ENCODE peak calls at places on chromosomes 7 and 10, in four cellular contexts. Z is HCT116, W is ovary, F is colonic mucosa. S is an unnamed sample.

GRCh38 chr7:68720722-68721121 is 877.6 kb upstream of the AUTS2 start:
- DNase-seq in W (no peak), F (no peak), Z (no peak), S (no peak)

GRCh38 chr10:119634219-119634544 is 17.0 kb upstream of the BAG3 start:
- DNase-seq in Z (no peak), W (no peak), F (no peak), S (peak; percentile 47)

GRCh38 chr7:141071260-141071854 is 2.5 kb upstream of the TMEM178B start:
- DNase-seq in W (peak; percentile 23), F (no peak), Z (peak; percentile 4), S (peak; percentile 64)

GRCh38 chr10:81018898-81019890 is 481.5 kb downstream of the SH2D4B start:
- DNase-seq in Z (peak; percentile 31), F (no peak), W (no peak), S (peak; percentile 46)

GRCh38 chr10:129550111-129550510 is 83.1 kb downstream of the MGMT start:
- DNase-seq in F (no peak), W (no peak), Z (no peak), S (no peak)

GRCh38 chr7:1463685-1464223 is 4.5 kb upstream of the MICALL2 start:
- DNase-seq in F (peak; percentile 46), Z (no peak), W (no peak), S (no peak)

GRCh38 chr10:52644678-52645434 is 127.7 kb downstream of the MBL2 start:
- DNase-seq in W (no peak), F (peak; percentile 55), Z (peak; percentile 51), S (peak; percentile 63)

GRCh38 chr10:87816842-87817178 is 1.2 kb downstream of the ATAD1 start:
- DNase-seq in W (no peak), F (no peak), Z (no peak), S (no peak)

GRCh38 chr10:95835149-95835860 is 72.5 kb upstream of the CC2D2B start:
- DNase-seq in W (no peak), F (no peak), Z (no peak), S (no peak)

GRCh38 chr10:91953600-91954140 is 30.1 kb downstream of the BTAF1 start:
- DNase-seq in Z (no peak), F (no peak), W (no peak), S (no peak)

GRCh38 chr7:128937647-128938523 is at the start of gene IRF5:
- DNase-seq in F (peak; percentile 74), W (no peak), Z (peak; percentile 15), S (no peak)

GRCh38 chr7:132666786-132667185 is 90.5 kb upstream of the PLXNA4 start:
- DNase-seq in F (no peak), W (no peak), Z (no peak), S (no peak)

GRCh38 chr7:10100572-10100971 is 873.1 kb upstream of the PHF14 start:
- DNase-seq in F (no peak), Z (no peak), W (no peak), S (no peak)

GRCh38 chr10:98295907-98296306 is 27.9 kb upstream of the LOXL4 start:
- DNase-seq in Z (no peak), F (no peak), W (no peak), S (no peak)

GRCh38 chr7:121301441-121302213 is 27.2 kb upstream of the WNT16 start:
- DNase-seq in W (no peak), Z (no peak), F (no peak), S (no peak)

GRCh38 chr10:13644866-13645265 is 58.1 kb downstream of the PRPF18 start:
- DNase-seq in Z (no peak), W (no peak), F (no peak), S (no peak)

GRCh38 chr10:77618117-77618516 is 19.5 kb downstream of the KCNMA1 start:
- DNase-seq in F (no peak), Z (no peak), W (no peak), S (no peak)

GRCh38 chr10:113665806-113666354 is 2.0 kb upstream of the NRAP start:
- DNase-seq in W (no peak), Z (no peak), F (no peak), S (peak; percentile 41)

GRCh38 chr10:80542053-80542452 is 4.4 kb downstream of the SH2D4B start:
- DNase-seq in F (no peak), W (no peak), Z (no peak), S (no peak)

GRCh38 chr7:29957921-29958320 is 31.7 kb downstream of the SCRN1 start:
- DNase-seq in W (no peak), F (no peak), Z (no peak), S (no peak)

GRCh38 chr7:132720835-132721234 is 144.6 kb upstream of the PLXNA4 start:
- DNase-seq in F (no peak), W (no peak), Z (no peak), S (no peak)

GRCh38 chr7:68309806-68310205 is 1288.5 kb upstream of the AUTS2 start:
- DNase-seq in Z (no peak), F (no peak), W (no peak), S (no peak)

GRCh38 chr7:79157281-79157680 is 296.2 kb downstream of the MAGI2 start:
- DNase-seq in F (no peak), Z (no peak), W (no peak), S (no peak)

GRCh38 chr10:124626759-124627380 is 117.3 kb downstream of the FAM53B start:
- DNase-seq in Z (no peak), F (peak; percentile 85), W (no peak), S (no peak)

GRCh38 chr7:86913709-86914108 is 145.7 kb downstream of the ELAPOR2 start:
- DNase-seq in F (no peak), W (no peak), Z (no peak), S (no peak)

GRCh38 chr10:20256969-20257368 is 440.7 kb downstream of the PLXDC2 start:
- DNase-seq in F (no peak), W (no peak), Z (no peak), S (no peak)

GRCh38 chr7:98283127-98283886 is 1.8 kb downstream of the BRI3 start:
- DNase-seq in Z (no peak), W (no peak), F (peak; percentile 79), S (no peak)

GRCh38 chr7:151046603-151047573 is 1.4 kb upstream of the ASIC3 start:
- DNase-seq in Z (no peak), W (no peak), F (peak; percentile 31), S (no peak)

GRCh38 chr10:9297580-9297979 is 1243.1 kb downstream of the GATA3 start:
- DNase-seq in W (no peak), F (no peak), Z (no peak), S (no peak)

GRCh38 chr7:77703220-77703472 is 6.9 kb downstream of the RSBN1L start:
- DNase-seq in Z (no peak), F (no peak), W (no peak), S (no peak)

GRCh38 chr10:23694446-23694920 is 255.6 kb downstream of the OTUD1 start:
- DNase-seq in Z (no peak), F (no peak), W (no peak), S (no peak)

GRCh38 chr7:117251687-117252086 is 71.2 kb downstream of the WNT2 start:
- DNase-seq in W (no peak), F (no peak), Z (no peak), S (no peak)

GRCh38 chr10:75304740-75305380 is 69.1 kb upstream of the COMTD1 start:
- DNase-seq in W (no peak), F (no peak), Z (no peak), S (no peak)

GRCh38 chr10:101839421-101840063 is 4.1 kb downstream of the KCNIP2 start:
- DNase-seq in F (peak; percentile 59), Z (peak; percentile 38), W (no peak), S (no peak)

GRCh38 chr10:79390551-79391229 is 43.4 kb downstream of the PPIF start:
- DNase-seq in W (peak; percentile 69), F (peak; percentile 21), Z (no peak), S (no peak)

GRCh38 chr7:2109936-2110585 is 122.7 kb downstream of the MAD1L1 start:
- DNase-seq in F (peak; percentile 26), Z (peak; percentile 94), W (no peak), S (no peak)

DNA sequence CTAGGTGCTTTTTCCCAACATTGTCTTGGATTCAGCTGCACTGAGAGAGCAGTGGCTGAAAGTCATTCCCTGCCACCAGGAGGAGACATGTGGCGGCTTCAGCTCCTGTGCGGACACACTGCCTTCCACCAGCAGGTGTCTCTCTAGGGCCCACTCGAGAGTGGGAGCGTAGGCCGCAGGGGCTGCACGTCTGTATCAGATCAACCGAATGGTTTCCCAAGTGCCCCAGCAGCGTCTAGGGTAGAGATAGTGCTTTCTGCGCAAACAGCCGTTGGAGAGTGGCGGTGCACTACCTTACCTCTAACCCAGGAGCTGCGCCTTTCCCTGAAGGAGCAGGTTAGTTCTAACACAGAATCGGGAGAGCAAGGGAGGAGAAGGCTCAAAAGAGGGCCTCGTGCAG is 31.7 kb downstream of the PAPOLB start:
- DNase-seq in W (peak; percentile 48), Z (peak; percentile 41), F (peak; percentile 64), S (peak; percentile 78)
- TF ChIP-seq CTCF in W (no peak), Z (peak; percentile 97), F (peak; percentile 47), S (peak; percentile 84)

GRCh38 chr7:51121036-51121780 is 195.4 kb downstream of the COBL start:
- DNase-seq in F (no peak), Z (no peak), W (no peak), S (no peak)
- H3K4me1 ChIP-seq in F (no peaks in the 10 kb centered on the region), Z (no peaks in the 10 kb centered on the region), W (no peaks in the 10 kb centered on the region), S (no peaks in the 10 kb centered on the region)

GRCh38 chr7:101938115-101938514 is 120.7 kb downstream of the CUX1 start:
- DNase-seq in W (no peak), F (no peak), Z (no peak), S (no peak)

GRCh38 chr7:101936612-101937231 is 119.3 kb downstream of the CUX1 start:
- DNase-seq in F (peak; percentile 77), Z (no peak), W (peak; percentile 55), S (no peak)

GRCh38 chr7:101935521-101936141 is 118.2 kb downstream of the CUX1 start:
- DNase-seq in F (peak; percentile 74), W (no peak), Z (no peak), S (no peak)

GRCh38 chr7:101934618-101935017 is 117.2 kb downstream of the CUX1 start:
- DNase-seq in Z (no peak), F (peak; percentile 59), W (no peak), S (no peak)

DNA sequence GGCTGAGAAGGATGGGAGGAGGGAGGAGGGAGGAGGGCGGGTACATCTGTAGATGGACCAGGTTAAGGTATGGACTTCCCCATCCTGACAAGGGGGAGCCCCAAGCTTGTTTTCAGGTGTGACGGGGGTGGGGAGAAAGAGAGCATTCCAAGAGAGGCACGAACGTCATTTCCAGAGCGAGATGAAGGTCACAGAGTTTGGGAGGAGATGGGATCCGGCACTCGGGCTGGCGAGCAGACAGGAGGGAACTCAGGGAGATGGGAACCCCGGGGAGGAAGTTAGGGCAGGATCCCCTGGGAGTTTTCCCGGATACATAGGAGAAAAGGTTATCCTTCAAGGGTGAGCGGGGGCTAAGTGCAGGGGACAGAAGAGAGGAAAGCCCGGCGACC is 118.8 kb downstream of the CUX1 start:
- DNase-seq in Z (no peak), W (no peak), F (peak; percentile 58), S (no peak)
- H3K4me3 ChIP-seq in Z (no peak overlapping the region), W (peak overlapping the region; percentile 34), F (no peak overlapping the region), S (no peak overlapping the region)

GRCh38 chr10:1434912-1435692 is 302.2 kb downstream of the ADARB2 start:
- DNase-seq in F (no peak), W (no peak), Z (no peak), S (no peak)
- TF ChIP-seq CTCF in F (no peak), W (no peak), Z (no peak), S (no peak)

GRCh38 chr10:11148131-11148530 is 130.5 kb downstream of the CELF2 start:
- DNase-seq in F (no peak), W (no peak), Z (no peak), S (no peak)
- H3K4me1 ChIP-seq in F (peaks cover 10% of the 10 kb centered on the region), W (peaks cover 24% of the 10 kb centered on the region), Z (no peaks in the 10 kb centered on the region), S (no peaks in the 10 kb centered on the region)

GRCh38 chr10:3807221-3807927 is 22.4 kb upstream of the KLF6 start:
- DNase-seq in W (no peak), F (no peak), Z (no peak), S (no peak)
- H3K4me3 ChIP-seq in W (no peak overlapping the region), F (no peak overlapping the region), Z (no peak overlapping the region), S (no peak overlapping the region)

GRCh38 chr10:132186488-132187413 is at the start of gene DPYSL4:
- DNase-seq in W (peak; percentile 52), F (no peak), Z (no peak), S (no peak)
- TF ChIP-seq CTCF in W (no peak), F (no peak), Z (no peak), S (no peak)

S was measured in Caco-2.